ENCODE peak calls at places on chromosomes 16 and 17, in eight cellular contexts. M, Y, X, O, J, R, U and G are unnamed samples.

GRCh38 chr17:77471984-77472836 is 331.4 kb downstream of the SEC14L1 start:
- DNase-seq in M (no peak), Y (peak), X (no peak), O (peak), J (no peak), R (no peak), U (no peak), G (no peak)

GRCh38 chr17:4362141-4362540 is 4.3 kb downstream of the UBE2G1 start:
- DNase-seq in M (no peak), Y (peak), X (no peak), O (no peak), J (no peak), R (no peak), U (no peak), G (no peak)

GRCh38 chr17:74545456-74546230 is at the start of gene CD300C:
- DNase-seq in M (no peak), Y (no peak), X (no peak), O (peak), J (no peak), R (no peak), U (no peak), G (no peak)

GRCh38 chr16:1481906-1482835 is 6.6 kb downstream of the PTX4 start:
- DNase-seq in M (no peak), Y (no peak), X (no peak), O (no peak), J (no peak), R (no peak), U (no peak), G (no peak)

GRCh38 chr16:65339062-65339461 is 217.2 kb upstream of the CDH11 start:
- DNase-seq in M (no peak), Y (no peak), X (no peak), O (no peak), J (no peak), R (no peak), U (no peak), G (no peak)

GRCh38 chr16:4696172-4696904 is 3.0 kb downstream of the NUDT16L1 start:
- DNase-seq in M (no peak), Y (no peak), X (no peak), O (no peak), J (no peak), R (no peak), U (no peak), G (no peak)

GRCh38 chr16:15897834-15898254 is 9.4 kb upstream of the CEP20 start:
- DNase-seq in M (no peak), Y (no peak), X (no peak), O (peak), J (no peak), R (peak), U (no peak), G (no peak)

GRCh38 chr17:49494937-49495841 is at the start of gene NGFR:
- DNase-seq in M (peak), Y (no peak), X (peak), O (peak), J (no peak), R (peak), U (no peak), G (no peak)

GRCh38 chr16:50386139-50386538 is 17.4 kb upstream of the BRD7 start:
- DNase-seq in M (no peak), Y (no peak), X (no peak), O (no peak), J (no peak), R (no peak), U (no peak), G (peak)

GRCh38 chr16:5490499-5490898 is 392.9 kb upstream of the EEF2KMT start:
- DNase-seq in M (no peak), Y (peak), X (no peak), O (peak), J (no peak), R (no peak), U (no peak), G (no peak)

GRCh38 chr16:60485877-60486489 is 1550.3 kb downstream of the CDH8 start:
- DNase-seq in M (no peak), Y (no peak), X (no peak), O (no peak), J (no peak), R (no peak), U (no peak), G (no peak)

GRCh38 chr17:38451840-38452529 is 23.7 kb downstream of the ARHGAP23 start:
- DNase-seq in M (no peak), Y (no peak), X (no peak), O (peak), J (no peak), R (no peak), U (peak), G (no peak)

GRCh38 chr17:67666710-67667109 is 51.0 kb upstream of the NOL11 start:
- DNase-seq in M (no peak), Y (no peak), X (no peak), O (no peak), J (no peak), R (no peak), U (no peak), G (no peak)

GRCh38 chr17:75091855-75092327 is 4.1 kb downstream of the SLC16A5 start:
- DNase-seq in M (no peak), Y (no peak), X (no peak), O (no peak), J (no peak), R (no peak), U (no peak), G (no peak)

GRCh38 chr17:10072086-10072485 is 126.3 kb downstream of the GAS7 start:
- DNase-seq in M (no peak), Y (no peak), X (no peak), O (no peak), J (no peak), R (no peak), U (no peak), G (no peak)

GRCh38 chr16:66247516-66248089 is 118.9 kb upstream of the CDH5 start:
- DNase-seq in M (no peak), Y (no peak), X (no peak), O (no peak), J (no peak), R (no peak), U (no peak), G (no peak)

GRCh38 chr16:8888951-8889892 is 7.1 kb downstream of the LITAFD start:
- DNase-seq in M (no peak), Y (no peak), X (no peak), O (no peak), J (no peak), R (no peak), U (no peak), G (no peak)

GRCh38 chr17:2937331-2938003 is 125.9 kb downstream of the OR1D5 start:
- DNase-seq in M (no peak), Y (no peak), X (no peak), O (no peak), J (no peak), R (no peak), U (no peak), G (no peak)

GRCh38 chr16:31451681-31452351 is 7.5 kb upstream of the ARMC5 start:
- DNase-seq in M (peak), Y (no peak), X (no peak), O (peak), J (no peak), R (no peak), U (no peak), G (peak)